ENCODE peak calls at places on chromosomes 13 and 19, in eight cellular contexts. One of them, this sample, is unnamed.

GRCh38 chr13:31987071-31987470 is 44.5 kb upstream of the FRY start:
- DNase-seq in IMR-90: no peak
- DNase-seq in tibial nerve: no peak
- DNase-seq in Peyer's patch: no peak
- DNase-seq in ovary: no peak
- DNase-seq in esophagus squamous epithelium: no peak
- DNase-seq in esophagus muscularis mucosa: no peak
- DNase-seq in adrenal gland: no peak
- DNase-seq in this sample: no peak

GRCh38 chr13:104408733-104409132 is 1342.5 kb upstream of the SLC10A2 start:
- DNase-seq in Peyer's patch: no peak
- DNase-seq in adrenal gland: no peak
- DNase-seq in ovary: no peak
- DNase-seq in esophagus muscularis mucosa: no peak
- DNase-seq in tibial nerve: no peak
- DNase-seq in esophagus squamous epithelium: no peak
- DNase-seq in IMR-90: peak; percentile 6
- DNase-seq in this sample: no peak

GRCh38 chr13:66180806-66181205 is 1049.3 kb downstream of the PCDH9 start:
- DNase-seq in ovary: no peak
- DNase-seq in tibial nerve: no peak
- DNase-seq in adrenal gland: no peak
- DNase-seq in esophagus squamous epithelium: no peak
- DNase-seq in Peyer's patch: no peak
- DNase-seq in IMR-90: no peak
- DNase-seq in esophagus muscularis mucosa: no peak
- DNase-seq in this sample: no peak

GRCh38 chr13:64078025-64078424 is 2662.4 kb upstream of the PCDH20 start:
- DNase-seq in esophagus muscularis mucosa: no peak
- DNase-seq in IMR-90: no peak
- DNase-seq in esophagus squamous epithelium: no peak
- DNase-seq in ovary: no peak
- DNase-seq in adrenal gland: no peak
- DNase-seq in tibial nerve: no peak
- DNase-seq in Peyer's patch: no peak
- DNase-seq in this sample: peak; percentile 48

GRCh38 chr13:109790951-109791605 is 4.7 kb upstream of the IRS2 start:
- DNase-seq in IMR-90: peak; percentile 41
- DNase-seq in ovary: no peak
- DNase-seq in tibial nerve: peak; percentile 41
- DNase-seq in esophagus squamous epithelium: no peak
- DNase-seq in adrenal gland: peak; percentile 44
- DNase-seq in esophagus muscularis mucosa: peak; percentile 72
- DNase-seq in Peyer's patch: peak; percentile 70
- DNase-seq in this sample: peak; percentile 46

GRCh38 chr19:19637523-19638251 is 5.8 kb downstream of the GMIP start:
- DNase-seq in ovary: no peak
- DNase-seq in tibial nerve: no peak
- DNase-seq in esophagus muscularis mucosa: no peak
- DNase-seq in Peyer's patch: no peak
- DNase-seq in IMR-90: no peak
- DNase-seq in adrenal gland: no peak
- DNase-seq in esophagus squamous epithelium: no peak
- DNase-seq in this sample: peak; percentile 40

GRCh38 chr19:34319785-34320184 is 45.2 kb upstream of the GPI start:
- DNase-seq in esophagus muscularis mucosa: no peak
- DNase-seq in Peyer's patch: peak; percentile 45
- DNase-seq in adrenal gland: no peak
- DNase-seq in IMR-90: peak; percentile 80
- DNase-seq in esophagus squamous epithelium: no peak
- DNase-seq in ovary: no peak
- DNase-seq in tibial nerve: peak; percentile 22
- DNase-seq in this sample: no peak

GRCh38 chr13:113792821-113793717 is 34.0 kb downstream of the TMEM255B start:
- DNase-seq in Peyer's patch: no peak
- DNase-seq in ovary: no peak
- DNase-seq in esophagus muscularis mucosa: no peak
- DNase-seq in tibial nerve: no peak
- DNase-seq in adrenal gland: no peak
- DNase-seq in IMR-90: no peak
- DNase-seq in esophagus squamous epithelium: no peak
- DNase-seq in this sample: no peak

GRCh38 chr13:20191311-20191901 is 1.3 kb downstream of the GJB2 start:
- DNase-seq in Peyer's patch: peak; percentile 62
- DNase-seq in IMR-90: no peak
- DNase-seq in esophagus squamous epithelium: no peak
- DNase-seq in adrenal gland: no peak
- DNase-seq in ovary: no peak
- DNase-seq in tibial nerve: no peak
- DNase-seq in esophagus muscularis mucosa: peak; percentile 78
- DNase-seq in this sample: no peak

GRCh38 chr19:10987621-10988297 is 26.9 kb downstream of the SMARCA4 start:
- DNase-seq in adrenal gland: no peak
- DNase-seq in esophagus muscularis mucosa: no peak
- DNase-seq in ovary: no peak
- DNase-seq in esophagus squamous epithelium: no peak
- DNase-seq in IMR-90: no peak
- DNase-seq in Peyer's patch: no peak
- DNase-seq in tibial nerve: no peak
- DNase-seq in this sample: no peak

GRCh38 chr19:17847538-17848366 is at the start of gene JAK3:
- DNase-seq in adrenal gland: peak; percentile 58
- DNase-seq in esophagus muscularis mucosa: no peak
- DNase-seq in tibial nerve: no peak
- DNase-seq in Peyer's patch: peak; percentile 89
- DNase-seq in ovary: peak; percentile 88
- DNase-seq in esophagus squamous epithelium: no peak
- DNase-seq in IMR-90: peak; percentile 46
- DNase-seq in this sample: peak; percentile 71

DNA sequence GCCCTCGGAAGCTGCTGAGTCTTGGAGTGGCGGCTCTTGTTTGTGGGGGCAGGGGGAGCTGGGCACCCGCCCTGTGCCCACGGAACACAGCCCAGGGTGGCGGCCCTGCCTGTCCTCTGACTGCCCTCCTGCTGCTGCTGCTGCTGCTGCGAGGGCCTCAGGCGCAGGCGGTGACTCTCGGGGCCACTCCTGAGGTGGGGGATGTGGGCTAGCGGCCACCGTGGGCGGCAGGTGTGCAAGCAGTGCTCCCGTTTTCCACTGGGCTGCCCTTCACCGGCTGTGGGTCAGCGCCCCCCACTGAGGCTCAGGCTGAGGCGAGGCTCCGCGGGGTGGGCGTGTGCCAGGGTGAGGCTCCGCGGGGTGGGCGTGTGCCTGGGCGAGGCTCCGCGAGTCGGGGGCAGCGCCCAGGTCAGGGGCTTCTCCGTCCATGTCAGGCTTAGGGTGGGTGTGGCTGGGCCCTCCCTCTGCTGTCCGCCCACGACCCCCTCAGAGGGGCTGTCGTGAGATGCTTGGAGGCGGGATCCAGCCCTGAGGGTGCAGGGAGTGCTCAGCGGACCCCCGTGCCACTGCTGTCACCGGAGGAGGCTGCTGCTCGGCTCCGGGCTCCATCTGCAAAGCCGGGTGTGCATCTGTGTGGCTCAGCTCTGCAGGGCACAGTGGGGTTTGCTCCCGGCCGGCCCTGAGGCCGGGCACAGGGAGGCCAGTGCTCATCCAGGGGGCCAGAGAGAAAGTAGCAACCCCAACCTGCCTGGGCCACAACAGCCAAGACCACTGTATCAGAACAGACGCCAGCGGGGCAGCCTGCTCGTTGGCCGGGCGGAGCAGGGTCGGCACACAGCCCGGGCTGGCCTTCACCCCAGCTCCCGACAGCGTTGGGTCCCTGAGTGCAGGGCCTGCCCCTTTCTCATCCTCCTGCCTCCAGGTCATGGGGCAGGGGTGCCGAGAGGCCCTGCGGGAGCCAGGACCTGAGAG is 14.5 kb downstream of the CSNK1G2 start:
- DNase-seq in esophagus muscularis mucosa: no peak
- DNase-seq in tibial nerve: no peak
- DNase-seq in Peyer's patch: no peak
- DNase-seq in adrenal gland: no peak
- DNase-seq in esophagus squamous epithelium: no peak
- DNase-seq in ovary: no peak
- DNase-seq in IMR-90: no peak
- DNase-seq in this sample: no peak
- TF ChIP-seq POLR2A in esophagus muscularis mucosa: no peak
- TF ChIP-seq POLR2A in tibial nerve: no peak
- TF ChIP-seq POLR2A in Peyer's patch: no peak
- TF ChIP-seq POLR2A in adrenal gland: no peak
- TF ChIP-seq POLR2A in esophagus squamous epithelium: no peak
- TF ChIP-seq POLR2A in ovary: no peak
- TF ChIP-seq POLR2A in IMR-90: no peak
- TF ChIP-seq POLR2A in this sample: no peak

GRCh38 chr19:16320987-16321386 is 3.6 kb upstream of the KLF2 start:
- DNase-seq in adrenal gland: no peak
- DNase-seq in tibial nerve: no peak
- DNase-seq in ovary: no peak
- DNase-seq in esophagus muscularis mucosa: no peak
- DNase-seq in esophagus squamous epithelium: no peak
- DNase-seq in Peyer's patch: no peak
- DNase-seq in IMR-90: no peak
- DNase-seq in this sample: no peak

GRCh38 chr19:16319466-16319865 is 5.2 kb upstream of the KLF2 start:
- DNase-seq in ovary: no peak
- DNase-seq in adrenal gland: no peak
- DNase-seq in IMR-90: peak; percentile 49
- DNase-seq in Peyer's patch: peak; percentile 62
- DNase-seq in tibial nerve: no peak
- DNase-seq in esophagus muscularis mucosa: no peak
- DNase-seq in esophagus squamous epithelium: no peak
- DNase-seq in this sample: no peak

GRCh38 chr19:16316506-16316882 is 8.1 kb upstream of the KLF2 start:
- DNase-seq in ovary: no peak
- DNase-seq in IMR-90: no peak
- DNase-seq in Peyer's patch: no peak
- DNase-seq in tibial nerve: no peak
- DNase-seq in esophagus muscularis mucosa: no peak
- DNase-seq in esophagus squamous epithelium: no peak
- DNase-seq in adrenal gland: no peak
- DNase-seq in this sample: peak; percentile 42

GRCh38 chr19:16315825-16316505 is 8.7 kb upstream of the KLF2 start:
- DNase-seq in esophagus muscularis mucosa: no peak
- DNase-seq in esophagus squamous epithelium: no peak
- DNase-seq in IMR-90: peak; percentile 99
- DNase-seq in ovary: peak; percentile 84
- DNase-seq in adrenal gland: peak; percentile 64
- DNase-seq in tibial nerve: peak; percentile 76
- DNase-seq in Peyer's patch: peak; percentile 70
- DNase-seq in this sample: peak; percentile 84
- H3K27ac ChIP-seq in esophagus muscularis mucosa: peak overlapping the region; percentile 76
- H3K27ac ChIP-seq in esophagus squamous epithelium: peak overlapping the region; percentile 86
- H3K27ac ChIP-seq in IMR-90: peak overlapping the region; percentile 66
- H3K27ac ChIP-seq in ovary: peak overlapping the region; percentile 87
- H3K27ac ChIP-seq in adrenal gland: peak overlapping the region; percentile 72
- H3K27ac ChIP-seq in tibial nerve: peak overlapping the region; percentile 57
- H3K27ac ChIP-seq in Peyer's patch: peak overlapping the region; percentile 67
- H3K27ac ChIP-seq in this sample: peak overlapping the region; percentile 78

GRCh38 chr19:51292971-51293370 is 18.5 kb upstream of the IGLON5 start:
- DNase-seq in ovary: no peak
- DNase-seq in IMR-90: no peak
- DNase-seq in esophagus muscularis mucosa: no peak
- DNase-seq in tibial nerve: no peak
- DNase-seq in Peyer's patch: no peak
- DNase-seq in adrenal gland: no peak
- DNase-seq in esophagus squamous epithelium: no peak
- DNase-seq in this sample: no peak
- H3K4me3 ChIP-seq in ovary: no peak overlapping the region
- H3K4me3 ChIP-seq in IMR-90: no peak overlapping the region
- H3K4me3 ChIP-seq in esophagus muscularis mucosa: no peak overlapping the region
- H3K4me3 ChIP-seq in tibial nerve: no peak overlapping the region
- H3K4me3 ChIP-seq in Peyer's patch: no peak overlapping the region
- H3K4me3 ChIP-seq in adrenal gland: no peak overlapping the region
- H3K4me3 ChIP-seq in esophagus squamous epithelium: no peak overlapping the region
- H3K4me3 ChIP-seq in this sample: no peak overlapping the region

DNA sequence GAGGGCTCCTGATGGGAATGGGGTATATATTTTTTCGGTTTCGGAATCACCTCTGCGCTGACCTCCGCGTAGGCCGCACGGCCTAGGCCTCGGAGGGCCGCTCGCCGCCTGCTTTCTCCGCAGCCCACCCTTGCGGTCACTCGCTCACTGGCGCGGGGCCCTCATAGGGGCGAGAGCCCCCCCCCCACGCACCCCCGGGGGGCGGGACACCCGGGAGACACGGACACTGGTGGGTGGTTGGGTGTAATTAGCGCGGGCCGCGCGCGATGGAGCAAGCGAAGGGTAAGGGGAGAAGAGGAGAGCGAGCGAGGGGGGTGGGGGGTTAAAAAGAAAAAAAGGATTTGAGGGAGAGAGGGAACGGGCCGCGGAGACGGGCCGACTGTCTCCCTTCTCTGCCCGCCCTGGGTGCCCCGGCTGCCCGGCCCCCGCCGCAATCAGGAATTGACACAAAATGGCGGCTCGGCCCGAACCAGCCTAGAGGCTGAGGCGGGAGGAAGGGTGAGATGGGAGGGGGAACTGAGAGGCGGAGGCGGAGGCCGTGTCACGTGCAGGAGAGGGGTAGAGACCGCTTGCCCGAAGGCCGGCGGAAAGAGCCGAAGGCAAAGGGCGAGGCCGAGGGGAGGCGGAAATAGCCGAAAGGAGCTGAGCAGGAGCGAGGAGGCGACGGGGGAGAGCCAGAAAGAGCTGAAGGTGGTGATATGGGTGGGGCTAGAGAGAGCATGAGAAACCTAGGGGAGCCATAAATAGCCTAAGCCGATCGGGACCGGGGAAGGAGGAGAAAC is 721 bp downstream of the ZC3H4 start:
- DNase-seq in Peyer's patch: peak; percentile 100
- DNase-seq in esophagus muscularis mucosa: peak; percentile 100
- DNase-seq in ovary: peak; percentile 99
- DNase-seq in tibial nerve: peak; percentile 98
- DNase-seq in esophagus squamous epithelium: peak; percentile 84
- DNase-seq in IMR-90: peak; percentile 99
- DNase-seq in adrenal gland: peak; percentile 99
- DNase-seq in this sample: peak; percentile 99
- TF ChIP-seq POLR2A in Peyer's patch: peak; percentile 72
- TF ChIP-seq POLR2A in esophagus muscularis mucosa: peak; percentile 77
- TF ChIP-seq POLR2A in ovary: peak; percentile 94
- TF ChIP-seq POLR2A in tibial nerve: peak; percentile 82
- TF ChIP-seq POLR2A in esophagus squamous epithelium: peak; percentile 68
- TF ChIP-seq POLR2A in IMR-90: peak; percentile 87
- TF ChIP-seq POLR2A in adrenal gland: peak; percentile 90
- TF ChIP-seq POLR2A in this sample: peak; percentile 76